ENCODE peak calls at places on chromosome 12, in ten cellular contexts. One of them, this sample, is unnamed. For H3K4me1, the result is how much of the 10 kb centered on the place peaks cover.

GRCh38 chr12:32305163-32305562 is 94.2 kb upstream of the FGD4 start:
- DNase-seq in lower lobe of right lung: no peak
- DNase-seq in stomach: no peak
- DNase-seq in fibroblast of lung: no peak
- DNase-seq in transverse colon: no peak
- DNase-seq in cardiac muscle cell: no peak
- DNase-seq in body of pancreas: no peak
- DNase-seq in tibial nerve: peak
- DNase-seq in heart left ventricle: no peak
- DNase-seq in A549: peak
- DNase-seq in this sample: no peak

GRCh38 chr12:5154091-5154490 is 110.4 kb downstream of the KCNA5 start:
- DNase-seq in body of pancreas: no peak
- DNase-seq in lower lobe of right lung: no peak
- DNase-seq in tibial nerve: no peak
- DNase-seq in A549: no peak
- DNase-seq in fibroblast of lung: no peak
- DNase-seq in stomach: no peak
- DNase-seq in cardiac muscle cell: peak
- DNase-seq in heart left ventricle: no peak
- DNase-seq in transverse colon: no peak
- DNase-seq in this sample: no peak

GRCh38 chr12:100450726-100451125 is 22.9 kb upstream of the NR1H4 start:
- DNase-seq in body of pancreas: no peak
- DNase-seq in fibroblast of lung: peak
- DNase-seq in tibial nerve: no peak
- DNase-seq in stomach: no peak
- DNase-seq in transverse colon: no peak
- DNase-seq in cardiac muscle cell: no peak
- DNase-seq in heart left ventricle: no peak
- DNase-seq in A549: no peak
- DNase-seq in lower lobe of right lung: no peak
- DNase-seq in this sample: no peak

GRCh38 chr12:61251076-61251475 is 1009.1 kb upstream of the USP15 start:
- DNase-seq in body of pancreas: no peak
- DNase-seq in A549: no peak
- DNase-seq in tibial nerve: no peak
- DNase-seq in lower lobe of right lung: no peak
- DNase-seq in stomach: no peak
- DNase-seq in cardiac muscle cell: no peak
- DNase-seq in heart left ventricle: no peak
- DNase-seq in fibroblast of lung: no peak
- DNase-seq in transverse colon: no peak
- DNase-seq in this sample: no peak

GRCh38 chr12:119700078-119700477 is 32.1 kb downstream of the PRKAB1 start:
- DNase-seq in heart left ventricle: no peak
- DNase-seq in transverse colon: no peak
- DNase-seq in cardiac muscle cell: no peak
- DNase-seq in fibroblast of lung: no peak
- DNase-seq in tibial nerve: no peak
- DNase-seq in stomach: no peak
- DNase-seq in lower lobe of right lung: no peak
- DNase-seq in A549: no peak
- DNase-seq in body of pancreas: no peak
- DNase-seq in this sample: no peak

GRCh38 chr12:76375939-76376338 is 27.7 kb upstream of the BBS10 start:
- DNase-seq in lower lobe of right lung: no peak
- DNase-seq in cardiac muscle cell: no peak
- DNase-seq in stomach: no peak
- DNase-seq in heart left ventricle: no peak
- DNase-seq in tibial nerve: no peak
- DNase-seq in A549: peak
- DNase-seq in transverse colon: no peak
- DNase-seq in body of pancreas: no peak
- DNase-seq in fibroblast of lung: no peak
- DNase-seq in this sample: no peak

GRCh38 chr12:113174461-113175384 is 10.6 kb downstream of the DDX54 start:
- DNase-seq in fibroblast of lung: peak
- DNase-seq in cardiac muscle cell: peak
- DNase-seq in lower lobe of right lung: peak
- DNase-seq in heart left ventricle: peak
- DNase-seq in stomach: peak
- DNase-seq in body of pancreas: peak
- DNase-seq in tibial nerve: peak
- DNase-seq in A549: peak
- DNase-seq in transverse colon: peak
- DNase-seq in this sample: peak

GRCh38 chr12:50186667-50187066 is 19.5 kb upstream of the CERS5 start:
- DNase-seq in tibial nerve: no peak
- DNase-seq in body of pancreas: no peak
- DNase-seq in cardiac muscle cell: no peak
- DNase-seq in stomach: no peak
- DNase-seq in lower lobe of right lung: no peak
- DNase-seq in fibroblast of lung: peak
- DNase-seq in heart left ventricle: no peak
- DNase-seq in A549: no peak
- DNase-seq in transverse colon: no peak
- DNase-seq in this sample: no peak

GRCh38 chr12:113515082-113515856 is 43.6 kb upstream of the LHX5 start:
- DNase-seq in A549: no peak
- DNase-seq in cardiac muscle cell: no peak
- DNase-seq in tibial nerve: no peak
- DNase-seq in heart left ventricle: no peak
- DNase-seq in stomach: no peak
- DNase-seq in lower lobe of right lung: no peak
- DNase-seq in body of pancreas: no peak
- DNase-seq in transverse colon: no peak
- DNase-seq in fibroblast of lung: no peak
- DNase-seq in this sample: no peak

GRCh38 chr12:129844662-129845061 is 59.2 kb downstream of the TMEM132D start:
- DNase-seq in lower lobe of right lung: no peak
- DNase-seq in stomach: no peak
- DNase-seq in body of pancreas: no peak
- DNase-seq in tibial nerve: no peak
- DNase-seq in fibroblast of lung: peak
- DNase-seq in transverse colon: no peak
- DNase-seq in A549: no peak
- DNase-seq in cardiac muscle cell: no peak
- DNase-seq in heart left ventricle: no peak
- DNase-seq in this sample: no peak

GRCh38 chr12:57049890-57050289 is at the start of gene MYO1A:
- DNase-seq in fibroblast of lung: peak
- DNase-seq in body of pancreas: no peak
- DNase-seq in transverse colon: peak
- DNase-seq in lower lobe of right lung: no peak
- DNase-seq in stomach: peak
- DNase-seq in tibial nerve: no peak
- DNase-seq in cardiac muscle cell: peak
- DNase-seq in A549: peak
- DNase-seq in heart left ventricle: no peak
- DNase-seq in this sample: no peak

GRCh38 chr12:126784328-126784921 is 1482.5 kb upstream of the TMEM132C start:
- DNase-seq in heart left ventricle: no peak
- DNase-seq in fibroblast of lung: peak
- DNase-seq in body of pancreas: peak
- DNase-seq in stomach: peak
- DNase-seq in tibial nerve: no peak
- DNase-seq in cardiac muscle cell: peak
- DNase-seq in lower lobe of right lung: no peak
- DNase-seq in A549: peak
- DNase-seq in transverse colon: peak
- DNase-seq in this sample: no peak

GRCh38 chr12:65756956-65757511 is 67.2 kb upstream of the HMGA2 start:
- DNase-seq in stomach: no peak
- DNase-seq in transverse colon: no peak
- DNase-seq in lower lobe of right lung: no peak
- DNase-seq in tibial nerve: no peak
- DNase-seq in A549: no peak
- DNase-seq in cardiac muscle cell: no peak
- DNase-seq in fibroblast of lung: peak
- DNase-seq in body of pancreas: no peak
- DNase-seq in heart left ventricle: no peak
- DNase-seq in this sample: no peak

GRCh38 chr12:124750787-124751471 is 112.7 kb downstream of the SCARB1 start:
- DNase-seq in tibial nerve: no peak
- DNase-seq in A549: peak
- DNase-seq in lower lobe of right lung: no peak
- DNase-seq in cardiac muscle cell: peak
- DNase-seq in stomach: no peak
- DNase-seq in fibroblast of lung: no peak
- DNase-seq in body of pancreas: no peak
- DNase-seq in transverse colon: no peak
- DNase-seq in heart left ventricle: no peak
- DNase-seq in this sample: no peak

GRCh38 chr12:86660488-86661171 is 404.4 kb upstream of the MGAT4C start:
- DNase-seq in fibroblast of lung: peak
- DNase-seq in cardiac muscle cell: no peak
- DNase-seq in transverse colon: no peak
- DNase-seq in tibial nerve: no peak
- DNase-seq in A549: peak
- DNase-seq in heart left ventricle: no peak
- DNase-seq in lower lobe of right lung: no peak
- DNase-seq in stomach: no peak
- DNase-seq in body of pancreas: no peak
- DNase-seq in this sample: no peak

GRCh38 chr12:104456417-104456949 is at the start of gene CHST11:
- DNase-seq in lower lobe of right lung: peak
- DNase-seq in fibroblast of lung: peak
- DNase-seq in tibial nerve: peak
- DNase-seq in transverse colon: peak
- DNase-seq in cardiac muscle cell: peak
- DNase-seq in body of pancreas: peak
- DNase-seq in stomach: peak
- DNase-seq in A549: peak
- DNase-seq in heart left ventricle: peak
- DNase-seq in this sample: peak

GRCh38 chr12:30792648-30793499 is 38.1 kb upstream of the CAPRIN2 start:
- DNase-seq in stomach: no peak
- DNase-seq in body of pancreas: no peak
- DNase-seq in heart left ventricle: no peak
- DNase-seq in tibial nerve: no peak
- DNase-seq in cardiac muscle cell: no peak
- DNase-seq in lower lobe of right lung: no peak
- DNase-seq in A549: peak
- DNase-seq in transverse colon: no peak
- DNase-seq in fibroblast of lung: peak
- DNase-seq in this sample: no peak

GRCh38 chr12:131915000-131915689 is 13.9 kb upstream of the PUS1 start:
- DNase-seq in cardiac muscle cell: no peak
- DNase-seq in A549: no peak
- DNase-seq in stomach: no peak
- DNase-seq in transverse colon: no peak
- DNase-seq in heart left ventricle: no peak
- DNase-seq in tibial nerve: no peak
- DNase-seq in fibroblast of lung: no peak
- DNase-seq in lower lobe of right lung: no peak
- DNase-seq in body of pancreas: no peak
- DNase-seq in this sample: no peak

DNA sequence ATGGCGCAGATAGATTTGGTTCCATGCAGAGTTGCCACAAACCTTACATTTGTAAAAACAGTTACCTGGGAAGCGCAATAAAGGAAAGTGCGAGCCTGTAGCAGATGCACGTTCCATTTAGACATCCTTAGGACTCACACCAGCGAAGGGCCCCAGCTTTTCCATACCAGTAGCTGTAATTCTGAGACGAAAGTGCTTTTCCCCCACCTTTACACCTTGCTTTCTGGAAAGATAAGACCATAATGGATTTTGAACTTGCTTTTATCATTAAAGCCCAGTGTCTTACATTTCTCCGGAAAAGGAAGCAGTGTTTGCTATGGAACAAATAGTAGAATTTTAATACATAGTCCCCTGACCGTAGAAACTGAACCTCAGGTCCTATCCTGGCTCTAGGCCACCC is 616 bp upstream of the CCDC77 start:
- DNase-seq in body of pancreas: no peak
- DNase-seq in stomach: no peak
- DNase-seq in lower lobe of right lung: no peak
- DNase-seq in cardiac muscle cell: no peak
- DNase-seq in A549: no peak
- DNase-seq in fibroblast of lung: no peak
- DNase-seq in heart left ventricle: no peak
- DNase-seq in tibial nerve: no peak
- DNase-seq in transverse colon: no peak
- DNase-seq in this sample: no peak
- H3K27ac ChIP-seq in body of pancreas: peak
- H3K27ac ChIP-seq in stomach: no peak
- H3K27ac ChIP-seq in lower lobe of right lung: peak
- H3K27ac ChIP-seq in cardiac muscle cell: no peak
- H3K27ac ChIP-seq in A549: peak
- H3K27ac ChIP-seq in fibroblast of lung: no peak
- H3K27ac ChIP-seq in heart left ventricle: no peak
- H3K27ac ChIP-seq in tibial nerve: no peak
- H3K27ac ChIP-seq in transverse colon: peak
- H3K27ac ChIP-seq in this sample: peak

GRCh38 chr12:27936196-27936595 is 36.3 kb downstream of the PTHLH start:
- DNase-seq in lower lobe of right lung: no peak
- DNase-seq in A549: no peak
- DNase-seq in cardiac muscle cell: no peak
- DNase-seq in fibroblast of lung: peak
- DNase-seq in tibial nerve: no peak
- DNase-seq in heart left ventricle: no peak
- DNase-seq in transverse colon: no peak
- DNase-seq in body of pancreas: no peak
- DNase-seq in stomach: no peak
- DNase-seq in this sample: no peak
- TF ChIP-seq CTCF in lower lobe of right lung: no peak
- TF ChIP-seq CTCF in A549: no peak
- TF ChIP-seq CTCF in cardiac muscle cell: peak
- TF ChIP-seq CTCF in fibroblast of lung: peak
- TF ChIP-seq CTCF in tibial nerve: no peak
- TF ChIP-seq CTCF in heart left ventricle: no peak
- TF ChIP-seq CTCF in transverse colon: no peak
- TF ChIP-seq CTCF in body of pancreas: no peak
- TF ChIP-seq CTCF in stomach: no peak
- TF ChIP-seq CTCF in this sample: no peak

DNA sequence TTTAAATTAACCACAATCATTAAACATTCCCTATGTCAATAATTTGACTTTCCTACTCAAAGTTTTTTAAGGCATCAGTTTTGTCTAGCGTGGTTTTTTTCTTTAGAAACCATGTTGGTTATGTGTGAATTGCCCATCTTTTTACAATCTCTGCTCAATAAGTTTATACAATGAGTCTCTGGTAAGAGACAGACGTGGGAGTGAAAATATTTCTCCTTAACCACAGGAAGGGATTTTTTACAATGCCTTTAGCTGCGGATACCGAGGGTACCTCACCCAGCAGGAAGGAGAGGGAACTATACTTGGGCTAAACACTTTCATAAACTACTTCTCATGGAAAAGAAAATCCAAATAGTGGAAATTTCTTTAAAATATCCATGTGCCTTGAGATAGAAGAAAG is 191.4 kb upstream of the BCL2L14 start:
- DNase-seq in fibroblast of lung: peak
- DNase-seq in A549: no peak
- DNase-seq in heart left ventricle: no peak
- DNase-seq in cardiac muscle cell: no peak
- DNase-seq in stomach: no peak
- DNase-seq in transverse colon: no peak
- DNase-seq in lower lobe of right lung: no peak
- DNase-seq in tibial nerve: no peak
- DNase-seq in body of pancreas: no peak
- DNase-seq in this sample: no peak
- H3K4me1 ChIP-seq in fibroblast of lung: under half
- H3K4me1 ChIP-seq in A549: under half
- H3K4me1 ChIP-seq in heart left ventricle: under half
- H3K4me1 ChIP-seq in cardiac muscle cell: under half
- H3K4me1 ChIP-seq in stomach: half or more
- H3K4me1 ChIP-seq in transverse colon: under half
- H3K4me1 ChIP-seq in lower lobe of right lung: half or more
- H3K4me1 ChIP-seq in tibial nerve: half or more
- H3K4me1 ChIP-seq in body of pancreas: under half
- H3K4me1 ChIP-seq in this sample: under half

GRCh38 chr12:105876426-105876927 is 262.3 kb downstream of the NUAK1 start:
- DNase-seq in body of pancreas: no peak
- DNase-seq in cardiac muscle cell: no peak
- DNase-seq in heart left ventricle: no peak
- DNase-seq in stomach: no peak
- DNase-seq in A549: no peak
- DNase-seq in tibial nerve: no peak
- DNase-seq in fibroblast of lung: peak
- DNase-seq in lower lobe of right lung: no peak
- DNase-seq in transverse colon: no peak
- DNase-seq in this sample: no peak
- H3K27ac ChIP-seq in body of pancreas: no peak
- H3K27ac ChIP-seq in cardiac muscle cell: no peak
- H3K27ac ChIP-seq in heart left ventricle: no peak
- H3K27ac ChIP-seq in stomach: no peak
- H3K27ac ChIP-seq in A549: no peak
- H3K27ac ChIP-seq in tibial nerve: no peak
- H3K27ac ChIP-seq in fibroblast of lung: no peak
- H3K27ac ChIP-seq in lower lobe of right lung: no peak
- H3K27ac ChIP-seq in transverse colon: no peak
- H3K27ac ChIP-seq in this sample: no peak